ENCODE peak calls at places on chromosomes 11 and 22, in four cellular contexts. F is K562, P is HL-60, B is GM12878. Z is an unnamed sample.

GRCh38 chr11:117570701-117571100 is 226.3 kb downstream of the DSCAML1 start:
- DNase-seq in F (no peak), P (no peak), B (no peak), Z (no peak)

GRCh38 chr11:115226556-115226955 is 277.7 kb downstream of the CADM1 start:
- DNase-seq in P (no peak), B (no peak), F (no peak), Z (no peak)

GRCh38 chr11:76803023-76803422 is 19.9 kb downstream of the TSKU start:
- DNase-seq in F (no peak), P (no peak), B (no peak), Z (no peak)

GRCh38 chr22:43319661-43320486 is 23.3 kb downstream of the SCUBE1 start:
- DNase-seq in F (no peak), P (no peak), B (no peak), Z (no peak)

GRCh38 chr11:64771861-64772260 is 6.5 kb downstream of the SF1 start:
- DNase-seq in P (no peak), B (no peak), F (no peak), Z (no peak)

GRCh38 chr22:38754247-38755154 is 1.3 kb downstream of the SUN2 start:
- DNase-seq in B (no peak), F (peak), P (peak), Z (no peak)

GRCh38 chr11:75184051-75184450 is 33.1 kb downstream of the SLCO2B1 start:
- DNase-seq in F (no peak), P (no peak), B (no peak), Z (no peak)

GRCh38 chr11:28086569-28086968 is 21.4 kb downstream of the KIF18A start:
- DNase-seq in F (no peak), P (no peak), B (no peak), Z (no peak)

GRCh38 chr22:27970596-27971220 is 51.7 kb upstream of the PITPNB start:
- DNase-seq in F (no peak), P (no peak), B (no peak), Z (no peak)

GRCh38 chr11:41996558-41996957 is 537.1 kb upstream of the LRRC4C start:
- DNase-seq in F (no peak), B (no peak), P (no peak), Z (no peak)

GRCh38 chr11:134554106-134554505 is 142.1 kb upstream of the B3GAT1 start:
- DNase-seq in P (no peak), F (no peak), B (no peak), Z (no peak)

GRCh38 chr11:47477323-47477722 is 28.4 kb upstream of the RAPSN start:
- DNase-seq in B (no peak), F (no peak), P (no peak), Z (no peak)

GRCh38 chr11:61079416-61080150 is 22.7 kb upstream of the CD5 start:
- DNase-seq in F (no peak), P (no peak), B (no peak), Z (no peak)

GRCh38 chr11:17905477-17905876 is 107.4 kb downstream of the SERGEF start:
- DNase-seq in B (peak), P (no peak), F (no peak), Z (peak)

GRCh38 chr11:74687237-74688005 is 43.8 kb downstream of the CHRDL2 start:
- DNase-seq in B (no peak), F (peak), P (no peak), Z (no peak)

GRCh38 chr11:2922635-2923034 is 6.6 kb downstream of the PHLDA2 start:
- DNase-seq in F (no peak), B (no peak), P (no peak), Z (no peak)

GRCh38 chr11:69298778-69299461 is 5.0 kb downstream of the MYEOV start:
- DNase-seq in B (no peak), P (no peak), F (peak), Z (no peak)

GRCh38 chr11:68311155-68312116 is 955 bp upstream of the LRP5 start:
- DNase-seq in P (no peak), F (no peak), B (no peak), Z (no peak)

GRCh38 chr11:117949062-117949461 is 19.9 kb upstream of the TMPRSS13 start:
- DNase-seq in B (no peak), F (no peak), P (no peak), Z (no peak)

GRCh38 chr11:73158356-73159051 is 16.4 kb upstream of the FCHSD2 start:
- DNase-seq in F (no peak), P (no peak), B (no peak), Z (no peak)

GRCh38 chr11:16605971-16606783 is 132.3 kb upstream of the C11orf58 start:
- DNase-seq in P (peak), B (peak), F (peak), Z (peak)

GRCh38 chr22:39266398-39267030 is 21.7 kb upstream of the PDGFB start:
- DNase-seq in B (peak), P (peak), F (peak), Z (peak)

GRCh38 chr11:9817191-9817590 is 153.3 kb downstream of the SWAP70 start:
- DNase-seq in F (no peak), P (no peak), B (no peak), Z (no peak)

GRCh38 chr11:15845261-15845660 is 511.1 kb downstream of the SOX6 start:
- DNase-seq in B (no peak), F (no peak), P (no peak), Z (no peak)

GRCh38 chr11:2269601-2270321 is 627 bp downstream of the ASCL2 start:
- DNase-seq in P (peak), B (no peak), F (peak), Z (no peak)

GRCh38 chr11:9120659-9121350 is 29.4 kb upstream of the SCUBE2 start:
- DNase-seq in F (peak), P (no peak), B (no peak), Z (no peak)

GRCh38 chr22:48920776-48921241 is 906.9 kb downstream of the BRD1 start:
- DNase-seq in F (no peak), B (no peak), P (no peak), Z (no peak)

GRCh38 chr11:134973801-134974200 is 561.8 kb upstream of the B3GAT1 start:
- DNase-seq in P (no peak), F (no peak), B (no peak), Z (no peak)

GRCh38 chr11:114258696-114259095 is 37.5 kb upstream of the NNMT start:
- DNase-seq in F (no peak), P (peak), B (no peak), Z (no peak)

GRCh38 chr22:44363214-44363979 is 50.6 kb upstream of the SHISAL1 start:
- DNase-seq in P (no peak), B (no peak), F (no peak), Z (no peak)

GRCh38 chr11:88335284-88335683 is 2.3 kb downstream of the CTSC start:
- DNase-seq in F (peak), B (no peak), P (peak), Z (no peak)

GRCh38 chr11:46559815-46560214 is 34.0 kb downstream of the AMBRA1 start:
- DNase-seq in F (no peak), B (no peak), P (no peak), Z (no peak)

GRCh38 chr22:18071968-18072310 is 5.9 kb upstream of the PEX26 start:
- DNase-seq in B (no peak), F (no peak), P (no peak), Z (no peak)

GRCh38 chr22:27580311-27580897 is 221.2 kb downstream of the MN1 start:
- DNase-seq in F (no peak), B (no peak), P (peak), Z (no peak)

GRCh38 chr11:78395597-78395996 is 22.0 kb downstream of the GAB2 start:
- DNase-seq in P (no peak), F (no peak), B (no peak), Z (no peak)

GRCh38 chr11:114366331-114367243 is 33.7 kb downstream of the C11orf71 start:
- DNase-seq in F (no peak), B (no peak), P (no peak), Z (no peak)

GRCh38 chr11:133070790-133071189 is 461.5 kb downstream of the OPCML start:
- DNase-seq in F (no peak), P (no peak), B (no peak), Z (no peak)

GRCh38 chr22:46450931-46451660 is 86.3 kb downstream of the CELSR1 start:
- DNase-seq in F (no peak), P (no peak), B (no peak), Z (no peak)
- TF ChIP-seq SPI1 in F (no peak), P (no peak), B (no peak), Z (no peak)

GRCh38 chr11:5420993-5421392 is 918 bp upstream of the OR51Q1 start:
- DNase-seq in F (no peak), B (no peak), P (no peak), Z (no peak)
- TF ChIP-seq SPI1 in F (no peak), B (no peak), P (no peak), Z (no peak)

DNA sequence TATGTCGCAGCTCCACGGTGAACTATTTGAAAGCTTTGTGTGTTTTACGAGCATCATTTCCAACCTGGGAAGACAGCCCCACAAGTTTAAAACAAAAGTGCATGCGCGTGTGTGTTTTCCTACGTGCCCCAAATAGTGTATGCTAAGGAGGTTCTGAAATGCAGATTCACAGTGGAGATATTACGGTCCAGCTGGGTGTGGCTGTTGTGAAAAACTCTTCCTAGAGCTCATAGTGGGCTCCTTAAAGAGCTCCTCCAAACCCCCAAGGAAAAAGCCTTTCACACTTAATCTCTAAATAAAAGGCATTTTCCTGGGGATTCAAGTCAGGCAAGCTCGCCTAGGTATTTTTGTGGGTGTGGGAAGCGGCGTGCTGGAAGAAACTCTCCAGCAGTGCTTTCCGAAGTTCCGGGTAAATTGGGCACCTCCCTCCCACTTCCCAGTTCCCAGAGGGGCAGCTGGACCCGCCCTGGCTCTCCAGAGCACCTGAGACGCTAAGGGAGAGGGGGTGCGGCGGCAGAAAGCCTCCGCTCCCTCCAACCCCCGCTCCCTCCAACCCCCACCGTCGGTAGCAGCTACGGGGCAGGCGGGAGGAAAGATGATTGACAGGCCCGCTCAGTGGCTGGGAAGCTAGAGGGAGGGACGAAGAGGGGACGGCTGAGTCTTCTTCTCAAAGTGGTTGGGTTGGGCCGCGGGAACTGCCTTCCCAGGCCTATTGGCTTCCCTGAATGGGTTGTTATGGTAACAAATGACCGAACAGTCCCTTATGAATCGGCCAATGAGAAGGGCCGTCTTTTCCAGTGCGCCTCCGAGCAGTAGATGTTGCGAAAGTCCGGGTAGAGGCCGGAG is 558 bp upstream of the PCF11 start:
- DNase-seq in P (peak), B (peak), F (peak), Z (peak)
- TF ChIP-seq SPI1 in P (no peak), B (peak), F (peak), Z (no peak)

GRCh38 chr11:36238881-36239280 is 50.3 kb downstream of the COMMD9 start:
- DNase-seq in F (no peak), P (no peak), B (no peak), Z (no peak)

GRCh38 chr11:36235750-36236149 is 53.5 kb downstream of the COMMD9 start:
- DNase-seq in B (no peak), P (no peak), F (no peak), Z (no peak)

GRCh38 chr11:36234825-36235224 is 54.4 kb downstream of the COMMD9 start:
- DNase-seq in B (no peak), F (no peak), P (no peak), Z (no peak)

GRCh38 chr11:36239636-36240035 is 49.6 kb downstream of the COMMD9 start:
- DNase-seq in P (no peak), B (no peak), F (no peak), Z (no peak)

DNA sequence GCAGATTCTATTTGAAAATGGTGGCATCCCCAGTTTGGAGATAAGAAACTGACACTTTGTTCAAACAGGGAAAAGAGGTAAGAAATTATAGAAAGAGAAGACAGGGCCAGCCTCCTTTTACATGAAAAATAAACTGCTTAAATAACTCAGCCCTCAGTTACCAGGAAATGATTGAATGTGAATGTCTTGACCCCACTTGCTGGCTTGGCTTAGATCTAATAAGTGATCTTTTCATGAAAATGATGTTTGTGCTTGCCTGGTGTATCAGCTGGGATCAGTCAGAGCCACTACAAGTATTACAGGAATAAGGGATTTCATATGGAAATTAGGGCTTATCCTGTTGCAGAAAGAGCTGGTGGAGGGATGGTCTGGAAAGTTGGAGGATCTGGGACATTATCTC is 51.9 kb downstream of the COMMD9 start:
- DNase-seq in P (no peak), F (no peak), B (no peak), Z (no peak)
- TF ChIP-seq SPI1 in P (no peak), F (no peak), B (no peak), Z (no peak)

Z was measured in GM12891.